ENCODE peak calls at places on chromosome 22, in nine cellular contexts. G is activated CD4-positive, alpha-beta T cell treated with anti-CD3 and anti-CD28 coated beads, Interleukin-2, amount 10 ng/mL, durations not matched to agents 7 days and 5 days; Z is non-pigmented ciliary epithelial cell; O is Kasumi-1; N is H9; Y is HEK293T; R is NAMALWA; E is GM12891; D is mesothelial cell of epicardium. F is an unnamed sample.

GRCh38 chr22:50016308-50016987 is 3.9 kb upstream of the IL17REL start:
- DNase-seq in G (no peak), Z (no peak), O (no peak), N (no peak), Y (no peak), R (no peak), E (no peak), D (no peak), F (peak)

GRCh38 chr22:32615874-32616564 is 141.4 kb downstream of the FBXO7 start:
- DNase-seq in G (no peak), Z (no peak), O (no peak), N (peak), Y (no peak), R (no peak), E (no peak), D (no peak), F (no peak)

GRCh38 chr22:38467904-38468760 is at the start of gene KDELR3:
- DNase-seq in G (peak), Z (no peak), O (peak), N (no peak), Y (peak), R (no peak), E (peak), D (no peak), F (peak)

GRCh38 chr22:22911327-22912134 is 23.9 kb downstream of the IGLL5 start:
- DNase-seq in G (no peak), Z (no peak), O (no peak), N (no peak), Y (no peak), R (no peak), E (no peak), D (no peak), F (no peak)

GRCh38 chr22:46668116-46668515 is 47.9 kb downstream of the GRAMD4 start:
- DNase-seq in G (no peak), Z (no peak), O (no peak), N (no peak), Y (no peak), R (no peak), E (no peak), D (no peak), F (no peak)

GRCh38 chr22:48654492-48654891 is 1173.2 kb downstream of the BRD1 start:
- DNase-seq in G (no peak), Z (no peak), O (no peak), N (no peak), Y (no peak), R (no peak), E (no peak), D (no peak), F (no peak)

GRCh38 chr22:38766076-38766777 is 10.4 kb upstream of the SUN2 start:
- DNase-seq in G (peak), Z (no peak), O (peak), N (peak), Y (peak), R (peak), E (no peak), D (peak), F (peak)

GRCh38 chr22:17079572-17079971 is 5.2 kb upstream of the IL17RA start:
- DNase-seq in G (no peak), Z (no peak), O (no peak), N (no peak), Y (no peak), R (no peak), E (no peak), D (no peak), F (no peak)

GRCh38 chr22:34851918-34852662 is 213.9 kb upstream of the ISX start:
- DNase-seq in G (no peak), Z (no peak), O (no peak), N (no peak), Y (no peak), R (no peak), E (no peak), D (no peak), F (no peak)

GRCh38 chr22:21102659-21103267 is 57.0 kb downstream of the LRRC74B start:
- DNase-seq in G (peak), Z (no peak), O (peak), N (peak), Y (peak), R (peak), E (peak), D (peak), F (peak)

GRCh38 chr22:48352086-48352911 is 1475.4 kb downstream of the BRD1 start:
- DNase-seq in G (no peak), Z (no peak), O (no peak), N (no peak), Y (no peak), R (no peak), E (no peak), D (no peak), F (no peak)

GRCh38 chr22:24189249-24190158 is 8.2 kb downstream of the SUSD2 start:
- DNase-seq in G (peak), Z (no peak), O (peak), N (peak), Y (peak), R (peak), E (peak), D (no peak), F (peak)

GRCh38 chr22:38218661-38219331 is 17.0 kb downstream of the MAFF start:
- DNase-seq in G (no peak), Z (peak), O (no peak), N (peak), Y (no peak), R (no peak), E (no peak), D (peak), F (no peak)

GRCh38 chr22:47367993-47368945 is 605.8 kb downstream of the TBC1D22A start:
- DNase-seq in G (no peak), Z (no peak), O (no peak), N (peak), Y (no peak), R (no peak), E (no peak), D (no peak), F (no peak)

GRCh38 chr22:35664955-35665577 is 16.8 kb downstream of the APOL6 start:
- DNase-seq in G (no peak), Z (no peak), O (no peak), N (no peak), Y (no peak), R (no peak), E (no peak), D (no peak), F (no peak)

GRCh38 chr22:47175761-47176359 is 413.4 kb downstream of the TBC1D22A start:
- DNase-seq in G (no peak), Z (no peak), O (no peak), N (no peak), Y (no peak), R (no peak), E (no peak), D (peak), F (no peak)

GRCh38 chr22:45758603-45759002 is 87.0 kb downstream of the ATXN10 start:
- DNase-seq in G (no peak), Z (no peak), O (no peak), N (no peak), Y (peak), R (no peak), E (no peak), D (no peak), F (no peak)

GRCh38 chr22:42901790-42902508 is 44.9 kb upstream of the ARFGAP3 start:
- DNase-seq in G (no peak), Z (no peak), O (peak), N (no peak), Y (peak), R (peak), E (no peak), D (no peak), F (no peak)

GRCh38 chr22:46588279-46589140 is 31.7 kb upstream of the GRAMD4 start:
- DNase-seq in G (no peak), Z (no peak), O (no peak), N (peak), Y (no peak), R (peak), E (no peak), D (no peak), F (no peak)

GRCh38 chr22:45717787-45718186 is 46.2 kb downstream of the ATXN10 start:
- DNase-seq in G (no peak), Z (no peak), O (no peak), N (no peak), Y (no peak), R (no peak), E (no peak), D (no peak), F (no peak)

GRCh38 chr22:37161442-37161841 is 11.7 kb upstream of the IL2RB start:
- DNase-seq in G (peak), Z (no peak), O (no peak), N (no peak), Y (peak), R (peak), E (no peak), D (no peak), F (no peak)

GRCh38 chr22:23237201-23237798 is 57.0 kb downstream of the BCR start:
- DNase-seq in G (no peak), Z (no peak), O (no peak), N (peak), Y (no peak), R (no peak), E (no peak), D (no peak), F (no peak)

GRCh38 chr22:41966607-41967240 is 2.5 kb upstream of the SEPTIN3 start:
- DNase-seq in G (peak), Z (peak), O (peak), N (peak), Y (peak), R (peak), E (peak), D (no peak), F (no peak)

GRCh38 chr22:31210830-31211503 is 1.1 kb upstream of the LIMK2 start:
- DNase-seq in G (peak), Z (no peak), O (no peak), N (no peak), Y (no peak), R (peak), E (no peak), D (no peak), F (no peak)

GRCh38 chr22:47354668-47355387 is 592.4 kb downstream of the TBC1D22A start:
- DNase-seq in G (no peak), Z (no peak), O (no peak), N (no peak), Y (no peak), R (no peak), E (no peak), D (no peak), F (no peak)

GRCh38 chr22:30361916-30362631 is 5.3 kb downstream of the CCDC157 start:
- DNase-seq in G (no peak), Z (no peak), O (no peak), N (no peak), Y (no peak), R (no peak), E (no peak), D (no peak), F (no peak)

GRCh38 chr22:27439131-27439530 is 362.4 kb downstream of the MN1 start:
- DNase-seq in G (no peak), Z (no peak), O (no peak), N (no peak), Y (no peak), R (no peak), E (no peak), D (no peak), F (no peak)

GRCh38 chr22:48889887-48890692 is 937.6 kb downstream of the BRD1 start:
- DNase-seq in G (no peak), Z (no peak), O (no peak), N (peak), Y (no peak), R (no peak), E (no peak), D (no peak), F (no peak)

GRCh38 chr22:45866398-45867117 is 110.4 kb downstream of the WNT7B start:
- DNase-seq in G (no peak), Z (no peak), O (no peak), N (peak), Y (no peak), R (no peak), E (no peak), D (no peak), F (no peak)

GRCh38 chr22:17960695-17961442 is 63.5 kb downstream of the MICAL3 start:
- DNase-seq in G (no peak), Z (no peak), O (no peak), N (no peak), Y (no peak), R (no peak), E (no peak), D (no peak), F (no peak)

GRCh38 chr22:26054846-26055245 is 114.4 kb upstream of the SEZ6L start:
- DNase-seq in G (no peak), Z (no peak), O (no peak), N (no peak), Y (no peak), R (no peak), E (no peak), D (no peak), F (no peak)

GRCh38 chr22:49613871-49614270 is 213.8 kb downstream of the BRD1 start:
- DNase-seq in G (no peak), Z (no peak), O (no peak), N (no peak), Y (no peak), R (no peak), E (no peak), D (no peak), F (no peak)

GRCh38 chr22:38069372-38070249 is 12.4 kb downstream of the PICK1 start:
- DNase-seq in G (no peak), Z (peak), O (peak), N (no peak), Y (no peak), R (peak), E (no peak), D (no peak), F (no peak)

GRCh38 chr22:44049369-44050231 is 25.5 kb downstream of the PARVB start:
- DNase-seq in G (no peak), Z (no peak), O (no peak), N (no peak), Y (no peak), R (no peak), E (no peak), D (no peak), F (no peak)

GRCh38 chr22:44331881-44332714 is 19.3 kb upstream of the SHISAL1 start:
- DNase-seq in G (no peak), Z (no peak), O (no peak), N (no peak), Y (peak), R (no peak), E (no peak), D (no peak), F (no peak)

GRCh38 chr22:41596776-41597634 is 7.4 kb upstream of the PMM1 start:
- DNase-seq in G (peak), Z (no peak), O (peak), N (peak), Y (peak), R (peak), E (no peak), D (no peak), F (no peak)

GRCh38 chr22:25232301-25232700 is 12.9 kb downstream of the CRYBB2 start:
- DNase-seq in G (no peak), Z (no peak), O (no peak), N (no peak), Y (no peak), R (no peak), E (no peak), D (no peak), F (no peak)

F was measured in GM12892.